ENCODE peak calls at places on chromosomes 13 and 19, in seven cellular contexts. J, M, A, G, N, X and Z are unnamed samples.

GRCh38 chr13:20405691-20406090 is 120.0 kb downstream of the CRYL1 start:
- DNase-seq in J (no peak), M (no peak), A (no peak), G (no peak), N (no peak), X (no peak), Z (no peak)

GRCh38 chr13:51806571-51806970 is 2.6 kb upstream of the DHRS12 start:
- DNase-seq in J (no peak), M (no peak), A (no peak), G (peak), N (peak), X (no peak), Z (no peak)

GRCh38 chr13:51542358-51542972 is 41.8 kb upstream of the WDFY2 start:
- DNase-seq in J (no peak), M (no peak), A (no peak), G (no peak), N (no peak), X (no peak), Z (no peak)

GRCh38 chr19:34351382-34351802 is 13.6 kb upstream of the GPI start:
- DNase-seq in J (no peak), M (no peak), A (no peak), G (no peak), N (peak), X (no peak), Z (no peak)

GRCh38 chr13:103130681-103131210 is 64.5 kb upstream of the SLC10A2 start:
- DNase-seq in J (no peak), M (peak), A (no peak), G (peak), N (no peak), X (no peak), Z (no peak)

GRCh38 chr19:29745253-29745652 is 30.2 kb upstream of the C19orf12 start:
- DNase-seq in J (no peak), M (no peak), A (no peak), G (no peak), N (no peak), X (no peak), Z (no peak)

GRCh38 chr13:71249031-71249430 is 618.0 kb downstream of the DACH1 start:
- DNase-seq in J (no peak), M (no peak), A (no peak), G (no peak), N (peak), X (no peak), Z (no peak)

GRCh38 chr19:46256855-46257254 is 27.3 kb downstream of the IGFL1 start:
- DNase-seq in J (no peak), M (no peak), A (no peak), G (no peak), N (no peak), X (no peak), Z (no peak)

GRCh38 chr19:36151144-36152051 is 849 bp downstream of the COX7A1 start:
- DNase-seq in J (peak), M (no peak), A (no peak), G (no peak), N (no peak), X (peak), Z (no peak)

GRCh38 chr19:33374406-33374703 is 846 bp downstream of the CEBPG start:
- DNase-seq in J (no peak), M (no peak), A (no peak), G (peak), N (peak), X (peak), Z (no peak)

GRCh38 chr19:45509692-45510015 is 2.4 kb downstream of the VASP start:
- DNase-seq in J (no peak), M (no peak), A (no peak), G (no peak), N (no peak), X (no peak), Z (no peak)

GRCh38 chr13:19171563-19171962 is 10.1 kb downstream of the TUBA3C start:
- DNase-seq in J (no peak), M (no peak), A (no peak), G (no peak), N (no peak), X (no peak), Z (no peak)

GRCh38 chr19:38745316-38745715 is 1.0 kb upstream of the CAPN12 start:
- DNase-seq in J (no peak), M (no peak), A (no peak), G (no peak), N (no peak), X (no peak), Z (no peak)

GRCh38 chr19:17420267-17420924 is 549 bp downstream of the MVB12A start:
- DNase-seq in J (peak), M (peak), A (no peak), G (peak), N (peak), X (peak), Z (no peak)

GRCh38 chr19:17429661-17430101 is 9.8 kb downstream of the MVB12A start:
- DNase-seq in J (no peak), M (no peak), A (no peak), G (no peak), N (no peak), X (no peak), Z (no peak)

GRCh38 chr19:17423429-17424208 is 3.8 kb downstream of the MVB12A start:
- DNase-seq in J (no peak), M (no peak), A (no peak), G (no peak), N (no peak), X (no peak), Z (no peak)

GRCh38 chr19:17421942-17422341 is 2.1 kb downstream of the MVB12A start:
- DNase-seq in J (no peak), M (no peak), A (no peak), G (no peak), N (no peak), X (no peak), Z (no peak)

GRCh38 chr19:17424743-17425365 is 5.0 kb downstream of the MVB12A start:
- DNase-seq in J (peak), M (peak), A (no peak), G (peak), N (peak), X (peak), Z (peak)
- TF ChIP-seq CTCF in J (peak), M (peak), A (peak), G (peak), N (peak), X (peak), Z (no peak)

DNA sequence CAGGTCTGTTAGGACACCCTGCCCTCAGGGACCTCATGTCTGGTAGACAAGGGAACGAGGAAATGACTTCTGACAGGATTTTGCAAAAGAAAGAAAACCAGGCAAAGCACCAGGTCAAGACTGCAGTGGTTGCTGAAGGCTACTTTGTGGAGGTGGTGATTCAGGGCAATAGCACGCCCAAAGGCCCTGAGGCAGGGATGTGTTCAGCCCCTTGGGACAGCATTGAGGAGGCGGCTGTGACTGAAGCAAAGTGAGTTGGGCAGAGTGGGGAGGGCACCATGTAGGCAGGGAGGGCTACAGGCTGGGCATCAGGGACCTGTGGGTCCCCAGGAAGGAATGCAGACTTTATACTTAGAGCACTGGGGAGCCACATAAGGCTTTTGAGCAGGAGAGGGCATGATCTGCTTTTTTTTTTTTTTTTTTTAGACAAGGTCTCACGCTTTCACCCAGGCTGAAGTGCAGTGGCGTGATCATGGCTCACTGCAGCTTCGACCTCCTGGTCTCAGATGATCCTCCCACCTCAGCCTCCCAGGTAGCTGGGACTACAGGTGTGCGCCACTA is 10.8 kb upstream of the HOMER3 start:
- DNase-seq in J (no peak), M (no peak), A (peak), G (no peak), N (peak), X (peak), Z (no peak)
- TF ChIP-seq CTCF in J (no peak), M (no peak), A (no peak), G (no peak), N (no peak), X (no peak), Z (no peak)

GRCh38 chr19:19860756-19861390 is 4.8 kb upstream of the ZNF253 start:
- DNase-seq in J (no peak), M (peak), A (no peak), G (no peak), N (no peak), X (peak), Z (no peak)

GRCh38 chr19:19865750-19866598 is at the start of gene ZNF253:
- DNase-seq in J (peak), M (peak), A (peak), G (peak), N (peak), X (peak), Z (peak)

GRCh38 chr19:19871932-19872331 is 6.2 kb downstream of the ZNF253 start:
- DNase-seq in J (no peak), M (no peak), A (no peak), G (no peak), N (no peak), X (no peak), Z (no peak)

GRCh38 chr19:19866599-19867248 is 1.0 kb downstream of the ZNF253 start:
- DNase-seq in J (no peak), M (peak), A (no peak), G (peak), N (no peak), X (peak), Z (no peak)
- TF ChIP-seq CTCF in J (no peak), M (no peak), A (no peak), G (no peak), N (no peak), X (no peak), Z (no peak)

GRCh38 chr13:58963321-58963720 is 1200.4 kb downstream of the DIAPH3 start:
- DNase-seq in J (no peak), M (no peak), A (no peak), G (no peak), N (no peak), X (no peak), Z (no peak)

GRCh38 chr13:58955546-58956385 is 1208.0 kb downstream of the DIAPH3 start:
- DNase-seq in J (no peak), M (peak), A (no peak), G (peak), N (no peak), X (peak), Z (no peak)

GRCh38 chr13:58964048-58964447 is 1199.7 kb downstream of the DIAPH3 start:
- DNase-seq in J (no peak), M (no peak), A (no peak), G (no peak), N (no peak), X (no peak), Z (no peak)

GRCh38 chr13:58960909-58961308 is 1202.8 kb downstream of the DIAPH3 start:
- DNase-seq in J (no peak), M (no peak), A (no peak), G (peak), N (peak), X (peak), Z (no peak)
- TF ChIP-seq CTCF in J (peak), M (peak), A (no peak), G (no peak), N (peak), X (no peak), Z (no peak)

GRCh38 chr19:16323532-16323931 is 1.1 kb upstream of the KLF2 start:
- DNase-seq in J (no peak), M (no peak), A (no peak), G (no peak), N (no peak), X (no peak), Z (no peak)
- TF ChIP-seq CTCF in J (no peak), M (no peak), A (no peak), G (no peak), N (no peak), X (no peak), Z (no peak)

GRCh38 chr13:52846567-52847321 is 1.7 kb downstream of the PCDH8 start:
- DNase-seq in J (peak), M (no peak), A (no peak), G (no peak), N (no peak), X (peak), Z (peak)
- TF ChIP-seq CTCF in J (peak), M (no peak), A (peak), G (no peak), N (no peak), X (peak), Z (peak)

GRCh38 chr19:49475995-49476880 is 2.2 kb downstream of the FLT3LG start:
- DNase-seq in J (no peak), M (peak), A (no peak), G (peak), N (no peak), X (peak), Z (no peak)
- TF ChIP-seq CTCF in J (no peak), M (peak), A (peak), G (peak), N (peak), X (peak), Z (peak)

GRCh38 chr19:15250635-15250993 is 18.4 kb upstream of the EPHX3 start:
- DNase-seq in J (no peak), M (no peak), A (no peak), G (no peak), N (no peak), X (no peak), Z (no peak)

GRCh38 chr19:15251010-15251748 is 18.9 kb upstream of the EPHX3 start:
- DNase-seq in J (peak), M (no peak), A (no peak), G (no peak), N (no peak), X (no peak), Z (no peak)

GRCh38 chr19:15253076-15253475 is 20.8 kb upstream of the EPHX3 start:
- DNase-seq in J (no peak), M (no peak), A (no peak), G (no peak), N (no peak), X (no peak), Z (no peak)

GRCh38 chr19:15252398-15253018 is 20.3 kb upstream of the EPHX3 start:
- DNase-seq in J (no peak), M (no peak), A (peak), G (no peak), N (no peak), X (no peak), Z (peak)

GRCh38 chr19:15251749-15252397 is 19.6 kb upstream of the EPHX3 start:
- DNase-seq in J (peak), M (no peak), A (peak), G (no peak), N (peak), X (no peak), Z (no peak)
- TF ChIP-seq CTCF in J (peak), M (no peak), A (peak), G (no peak), N (peak), X (no peak), Z (no peak)